ENCODE peak calls at places on chromosome 1, in ten cellular contexts. Y is DND-41, Z is cardiac muscle cell, T is fibroblast of lung, W is heart left ventricle, V is tibial artery, I is mammary epithelial cell, N is transverse colon, X is OCI-LY7, K is lung. E is an unnamed sample.

GRCh38 chr1:94876362-94876761 is 50.5 kb downstream of the CNN3 start:
- DNase-seq in X (no peak), Y (no peak), I (peak; percentile 73), N (no peak), T (peak; percentile 81), V (no peak), K (no peak), W (no peak), Z (no peak), E (peak; percentile 41)

GRCh38 chr1:194104247-194104844 is 917.9 kb upstream of the B3GALT2 start:
- DNase-seq in T (no peak), Z (no peak), Y (no peak), X (no peak), K (no peak), N (no peak), W (no peak), V (no peak), I (no peak), E (no peak)

GRCh38 chr1:54273092-54273836 is 73.3 kb downstream of the MRPL37 start:
- DNase-seq in Z (peak; percentile 70), X (peak; percentile 96), N (peak; percentile 61), I (no peak), W (peak; percentile 65), K (peak; percentile 41), V (peak; percentile 80), T (peak; percentile 92), Y (no peak), E (no peak)

GRCh38 chr1:237108299-237109040 is 66.5 kb downstream of the RYR2 start:
- DNase-seq in Y (no peak), T (no peak), V (no peak), X (no peak), N (no peak), Z (peak; percentile 1), K (no peak), W (no peak), I (no peak), E (no peak)

GRCh38 chr1:51956528-51957509 is 33.7 kb downstream of the RAB3B start:
- DNase-seq in N (no peak), Y (no peak), W (no peak), V (no peak), Z (peak; percentile 23), X (no peak), I (peak; percentile 17), T (peak; percentile 52), K (no peak), E (no peak)

GRCh38 chr1:172704446-172705176 is 45.7 kb downstream of the FASLG start:
- DNase-seq in N (no peak), I (no peak), K (no peak), Y (peak; percentile 27), W (no peak), X (no peak), T (no peak), V (no peak), Z (no peak), E (no peak)

GRCh38 chr1:160205974-160206369 is 788 bp downstream of the PEA15 start:
- DNase-seq in V (peak; percentile 65), W (peak; percentile 65), Z (peak; percentile 45), T (peak; percentile 70), X (peak; percentile 54), I (peak; percentile 68), N (peak; percentile 47), K (no peak), Y (peak; percentile 34), E (peak; percentile 57)

GRCh38 chr1:59596432-59596831 is 218.3 kb upstream of the HOOK1 start:
- DNase-seq in X (no peak), K (no peak), W (peak; percentile 18), Z (peak; percentile 61), T (peak; percentile 89), Y (no peak), I (peak; percentile 98), V (no peak), N (no peak), E (peak; percentile 74)

DNA sequence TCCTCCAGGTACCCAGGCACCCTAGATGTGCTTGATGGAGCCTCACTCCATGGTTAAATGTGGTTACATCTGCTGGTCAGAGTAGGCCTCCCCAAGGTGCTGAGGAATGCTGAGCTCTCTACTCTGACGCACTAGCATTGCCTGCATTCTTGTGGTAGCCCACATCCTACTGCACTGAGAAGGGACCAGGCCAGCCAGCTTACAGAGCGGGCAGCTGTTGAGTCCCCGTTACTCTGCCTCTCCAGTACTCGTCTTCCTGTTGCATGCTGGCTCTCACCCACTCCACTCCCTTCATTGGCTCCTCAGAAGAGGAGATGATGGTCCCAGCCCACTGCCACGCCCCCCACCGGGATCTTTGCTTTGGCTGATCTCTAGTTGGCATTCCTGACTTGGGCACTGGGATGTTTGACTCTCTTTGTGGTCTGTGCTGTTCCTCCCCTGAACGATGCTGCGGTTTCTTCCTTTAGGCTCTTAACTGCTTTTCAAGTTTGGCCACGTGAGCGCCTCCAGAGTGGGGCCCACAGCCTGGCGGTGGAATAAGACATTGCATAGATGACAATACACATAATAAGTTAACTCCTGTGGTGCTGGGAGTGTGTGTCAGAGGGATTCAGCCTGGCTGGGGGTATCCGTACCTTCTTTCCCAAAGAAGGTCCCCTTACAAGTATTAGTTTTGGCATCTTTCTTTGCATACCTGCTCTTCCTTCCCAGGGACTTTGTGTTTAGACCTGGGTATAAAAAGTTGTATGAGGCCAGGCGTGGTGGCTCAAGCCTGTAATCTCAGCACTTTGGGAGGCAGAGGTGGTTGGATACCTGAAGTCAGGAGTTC is 18.6 kb downstream of the AZIN2 start:
- DNase-seq in I (peak; percentile 100), K (peak; percentile 85), T (peak; percentile 100), N (peak; percentile 63), V (peak; percentile 28), W (peak; percentile 49), X (peak; percentile 20), Y (peak; percentile 97), Z (peak; percentile 100), E (peak; percentile 94)
- TF ChIP-seq CTCF in I (peak; percentile 58), K (no peak), T (peak; percentile 42), N (no peak), V (peak; percentile 18), W (no peak), X (peak; percentile 37), Y (peak; percentile 76), Z (peak; percentile 65), E (no peak)

GRCh38 chr1:109368464-109368863 is 29.3 kb downstream of the SORT1 start:
- DNase-seq in I (no peak), N (no peak), W (no peak), T (no peak), K (no peak), Y (no peak), X (no peak), Z (no peak), V (no peak), E (no peak)

GRCh38 chr1:109373051-109373593 is 24.6 kb downstream of the SORT1 start:
- DNase-seq in N (peak; percentile 41), K (no peak), Y (no peak), Z (no peak), I (no peak), V (no peak), T (no peak), W (no peak), X (no peak), E (no peak)

GRCh38 chr1:109371271-109371739 is 26.4 kb downstream of the SORT1 start:
- DNase-seq in V (peak; percentile 60), T (peak; percentile 81), W (no peak), Z (peak; percentile 76), I (peak; percentile 58), K (no peak), X (no peak), Y (no peak), N (no peak), E (no peak)

GRCh38 chr1:109369167-109369746 is 28.5 kb downstream of the SORT1 start:
- DNase-seq in T (peak; percentile 77), N (no peak), X (no peak), K (no peak), V (no peak), Z (no peak), W (no peak), Y (no peak), I (no peak), E (no peak)

DNA sequence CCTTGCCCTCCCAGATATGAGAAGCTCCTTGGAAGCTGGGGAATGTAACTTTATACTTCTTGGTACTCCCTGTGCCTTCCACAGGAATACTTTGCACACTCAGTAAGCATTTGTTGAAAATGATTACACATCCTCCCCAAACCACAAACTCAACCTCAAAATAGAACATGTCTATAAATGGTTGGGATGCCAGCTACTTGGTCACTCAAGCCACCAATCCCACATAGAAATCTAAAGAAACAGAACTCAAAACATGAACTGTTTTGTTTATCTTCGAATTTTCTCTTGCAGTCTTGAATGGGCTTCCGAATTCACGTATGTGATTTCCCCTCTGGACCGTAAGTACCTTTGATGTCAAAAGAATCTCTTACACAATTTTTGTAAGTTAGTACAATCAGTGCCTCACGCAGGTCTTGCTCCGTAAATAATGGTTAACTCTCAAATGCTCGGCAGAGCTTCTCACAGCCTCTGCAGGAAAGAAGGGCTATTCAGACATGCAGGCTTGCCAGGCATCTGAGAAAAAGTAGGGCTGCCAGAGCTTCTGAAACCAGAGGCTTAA is 26.9 kb downstream of the SORT1 start:
- DNase-seq in I (peak; percentile 71), Y (no peak), K (no peak), Z (peak; percentile 87), N (no peak), X (no peak), W (no peak), T (peak; percentile 97), V (no peak), E (no peak)
- H3K27ac ChIP-seq in I (no peak overlapping the region), Y (no peak overlapping the region), K (peak overlapping the region; percentile 95), Z (peak overlapping the region; percentile 74), N (peak overlapping the region; percentile 75), X (no peak overlapping the region), W (peak overlapping the region; percentile 48), T (peak overlapping the region; percentile 77), V (peak overlapping the region; percentile 85), E (no peak overlapping the region)

DNA sequence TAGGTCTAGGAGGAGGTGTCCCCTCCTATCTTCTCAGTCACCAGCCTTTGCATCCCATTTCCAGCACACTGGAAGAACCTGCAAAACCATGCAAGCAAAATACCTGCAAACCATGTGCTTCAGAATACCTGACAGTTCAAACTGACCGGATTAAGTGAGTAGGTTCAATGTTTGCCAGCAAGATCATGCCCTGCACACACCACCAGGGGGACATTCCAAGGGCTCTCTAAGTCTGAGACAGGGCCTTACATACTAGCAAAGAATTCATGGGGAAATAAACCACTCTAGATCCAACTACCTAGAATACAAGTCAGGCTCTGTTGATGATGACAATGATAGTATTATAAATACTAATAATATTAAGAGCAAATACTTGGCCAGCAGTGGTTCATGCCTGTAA is 27.6 kb downstream of the INPP5B start:
- DNase-seq in Y (no peak), N (no peak), Z (peak; percentile 20), X (peak; percentile 58), V (no peak), K (no peak), T (peak; percentile 15), I (peak; percentile 7), W (no peak), E (no peak)
- TF ChIP-seq CTCF in Y (peak; percentile 44), N (no peak), Z (peak; percentile 53), X (peak; percentile 79), V (no peak), K (no peak), T (peak; percentile 34), I (peak; percentile 65), W (no peak), E (no peak)

GRCh38 chr1:9655127-9655723 is 3.7 kb downstream of the PIK3CD start:
- DNase-seq in K (no peak), W (no peak), I (no peak), Z (no peak), Y (no peak), T (no peak), X (peak; percentile 49), V (no peak), N (no peak), E (no peak)

GRCh38 chr1:9655836-9656235 is 4.3 kb downstream of the PIK3CD start:
- DNase-seq in K (no peak), T (no peak), V (no peak), Y (no peak), I (no peak), X (no peak), Z (no peak), W (no peak), N (no peak), E (no peak)

GRCh38 chr1:9657521-9658032 is 6.0 kb downstream of the PIK3CD start:
- DNase-seq in N (no peak), Y (no peak), I (no peak), X (no peak), Z (no peak), K (no peak), W (no peak), T (no peak), V (no peak), E (no peak)

GRCh38 chr1:9659328-9659727 is 7.8 kb downstream of the PIK3CD start:
- DNase-seq in T (peak; percentile 80), W (no peak), X (no peak), Y (no peak), N (no peak), K (no peak), I (peak; percentile 61), Z (peak; percentile 89), V (no peak), E (peak; percentile 29)

DNA sequence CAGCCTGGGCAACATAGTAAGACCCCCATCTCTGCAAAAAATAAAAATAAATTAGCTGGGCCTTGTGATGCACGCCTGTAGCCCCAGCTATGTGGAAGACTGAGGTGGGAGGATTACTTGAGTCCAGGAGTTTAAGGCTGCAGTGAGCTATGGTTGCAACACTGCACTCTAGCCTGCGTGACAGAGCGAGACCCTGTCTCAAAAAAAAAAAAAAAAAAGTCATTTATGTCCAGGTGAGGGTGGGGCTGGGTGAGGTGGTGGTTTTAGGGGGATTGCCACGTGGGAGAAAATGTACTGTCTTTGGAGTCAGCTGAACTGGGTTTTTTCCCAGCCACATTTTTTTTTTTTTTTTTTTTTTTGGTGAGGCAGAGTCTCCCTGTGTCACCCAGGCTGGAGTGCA is 6.7 kb downstream of the PIK3CD start:
- DNase-seq in T (no peak), X (no peak), W (no peak), Y (no peak), K (no peak), V (no peak), I (no peak), N (no peak), Z (no peak), E (no peak)
- H3K27ac ChIP-seq in T (no peak overlapping the region), X (no peak overlapping the region), W (no peak overlapping the region), Y (no peak overlapping the region), K (no peak overlapping the region), V (no peak overlapping the region), I (no peak overlapping the region), N (no peak overlapping the region), Z (no peak overlapping the region), E (no peak overlapping the region)